ENCODE peak calls at places on chromosomes 5 and 9, in five cellular contexts. P is AG10803, O is heart left ventricle, K is transverse colon, Y is PC-3. C is an unnamed sample.

GRCh38 chr5:42517164-42517563 is 93.9 kb downstream of the GHR start:
- DNase-seq in P (no peak), O (no peak), K (no peak), Y (no peak), C (no peak)

GRCh38 chr9:27572918-27573698 is at the start of gene C9orf72:
- DNase-seq in P (peak), O (peak), K (peak), Y (peak), C (no peak)

GRCh38 chr5:1874348-1874747 is 8.4 kb downstream of the IRX4 start:
- DNase-seq in P (no peak), O (no peak), K (no peak), Y (no peak), C (no peak)

GRCh38 chr5:135887447-135887864 is 8.2 kb downstream of the IL9 start:
- DNase-seq in P (peak), O (peak), K (peak), Y (peak), C (peak)

GRCh38 chr9:80492221-80492620 is 920.5 kb downstream of the TLE4 start:
- DNase-seq in P (no peak), O (peak), K (no peak), Y (peak), C (no peak)

GRCh38 chr9:125816321-125816720 is 69.1 kb downstream of the PBX3 start:
- DNase-seq in P (no peak), O (no peak), K (no peak), Y (no peak), C (no peak)

GRCh38 chr5:112735702-112736101 is 2.0 kb upstream of the APC start:
- DNase-seq in P (peak), O (no peak), K (no peak), Y (peak), C (no peak)

GRCh38 chr9:72977670-72978069 is 24.8 kb upstream of the ALDH1A1 start:
- DNase-seq in P (no peak), O (no peak), K (no peak), Y (no peak), C (no peak)

GRCh38 chr9:71638627-71639026 is 129.7 kb downstream of the CEMIP2 start:
- DNase-seq in P (no peak), O (peak), K (peak), Y (no peak), C (no peak)

GRCh38 chr9:136056546-136057235 is 38.4 kb downstream of the NACC2 start:
- DNase-seq in P (no peak), O (no peak), K (no peak), Y (no peak), C (no peak)

GRCh38 chr9:127214421-127215265 is 49.9 kb upstream of the GARNL3 start:
- DNase-seq in P (peak), O (no peak), K (peak), Y (peak), C (no peak)

GRCh38 chr5:85591311-85591710 is 1026.4 kb upstream of the COX7C start:
- DNase-seq in P (no peak), O (no peak), K (no peak), Y (no peak), C (no peak)

GRCh38 chr5:148776780-148777179 is 49.6 kb upstream of the ADRB2 start:
- DNase-seq in P (peak), O (no peak), K (no peak), Y (peak), C (no peak)

GRCh38 chr5:175698401-175699115 is 40.7 kb downstream of the HRH2 start:
- DNase-seq in P (no peak), O (no peak), K (no peak), Y (no peak), C (no peak)

GRCh38 chr9:73180373-73180772 is 28.7 kb downstream of the ANXA1 start:
- DNase-seq in P (peak), O (peak), K (no peak), Y (peak), C (no peak)

GRCh38 chr9:34334337-34334824 is 5.0 kb downstream of the NUDT2 start:
- DNase-seq in P (peak), O (no peak), K (no peak), Y (no peak), C (no peak)

GRCh38 chr9:97567182-97567893 is 65.8 kb downstream of the TSTD2 start:
- DNase-seq in P (no peak), O (no peak), K (no peak), Y (no peak), C (no peak)

GRCh38 chr9:107650321-107650720 is 160.8 kb upstream of the KLF4 start:
- DNase-seq in P (peak), O (no peak), K (no peak), Y (no peak), C (no peak)

GRCh38 chr5:146731909-146732659 is 146.5 kb downstream of the PPP2R2B start:
- DNase-seq in P (peak), O (no peak), K (no peak), Y (peak), C (no peak)

GRCh38 chr9:69895185-69895584 is 74.6 kb downstream of the CFAP95 start:
- DNase-seq in P (no peak), O (no peak), K (no peak), Y (no peak), C (no peak)

GRCh38 chr9:130770679-130771442 is 64.2 kb upstream of the ABL1 start:
- DNase-seq in P (peak), O (no peak), K (no peak), Y (peak), C (peak)

GRCh38 chr5:147554285-147554817 is 44.5 kb upstream of the DPYSL3 start:
- DNase-seq in P (peak), O (no peak), K (no peak), Y (no peak), C (no peak)

GRCh38 chr5:177980776-177981175 is 15.3 kb downstream of the PROP1 start:
- DNase-seq in P (no peak), O (no peak), K (no peak), Y (no peak), C (no peak)

GRCh38 chr5:51732304-51732703 is 349.1 kb downstream of the ISL1 start:
- DNase-seq in P (no peak), O (no peak), K (no peak), Y (no peak), C (no peak)

GRCh38 chr5:68215888-68216736 is 556 bp downstream of the PIK3R1 start:
- DNase-seq in P (no peak), O (peak), K (peak), Y (no peak), C (no peak)

GRCh38 chr9:98846081-98846480 is 38.6 kb downstream of the GALNT12 start:
- DNase-seq in P (no peak), O (no peak), K (no peak), Y (no peak), C (no peak)

GRCh38 chr5:147479949-147480348 is 29.9 kb downstream of the DPYSL3 start:
- DNase-seq in P (peak), O (no peak), K (no peak), Y (peak), C (no peak)

GRCh38 chr5:31449175-31449574 is 82.7 kb downstream of the DROSHA start:
- DNase-seq in P (peak), O (no peak), K (no peak), Y (no peak), C (no peak)

GRCh38 chr9:91195372-91196012 is 166.2 kb downstream of the AUH start:
- DNase-seq in P (peak), O (no peak), K (no peak), Y (no peak), C (no peak)

GRCh38 chr5:1247811-1248210 is 22.6 kb downstream of the SLC6A18 start:
- DNase-seq in P (no peak), O (no peak), K (no peak), Y (no peak), C (no peak)

GRCh38 chr5:154813736-154814135 is 36.7 kb downstream of the FAXDC2 start:
- DNase-seq in P (no peak), O (no peak), K (no peak), Y (no peak), C (no peak)

GRCh38 chr9:96222132-96222531 is 79.8 kb downstream of the HSD17B3 start:
- DNase-seq in P (no peak), O (no peak), K (no peak), Y (peak), C (no peak)

GRCh38 chr5:62593331-62593730 is 14.7 kb downstream of the LRRC70 start:
- DNase-seq in P (peak), O (no peak), K (no peak), Y (no peak), C (no peak)

GRCh38 chr9:96025995-96026572 is 150.6 kb downstream of the ERCC6L2 start:
- DNase-seq in P (no peak), O (no peak), K (no peak), Y (no peak), C (no peak)

GRCh38 chr5:93191016-93191415 is 390.0 kb downstream of the NR2F1-AS1 start:
- DNase-seq in P (no peak), O (no peak), K (no peak), Y (no peak), C (no peak)

GRCh38 chr9:79129865-79130480 is 441.8 kb upstream of the TLE4 start:
- DNase-seq in P (peak), O (no peak), K (peak), Y (peak), C (no peak)

GRCh38 chr5:127741412-127741811 is 38.2 kb downstream of the CCDC192 start:
- DNase-seq in P (no peak), O (no peak), K (no peak), Y (no peak), C (no peak)
- H3K4me3 ChIP-seq in P (no peak), O (no peak), K (no peak), Y (no peak), C (no peak)

GRCh38 chr9:1024112-1024511 is 26.0 kb upstream of the DMRT2 start:
- DNase-seq in P (no peak), O (no peak), K (no peak), Y (peak), C (no peak)

GRCh38 chr9:1013018-1013417 is 36.6 kb downstream of the DMRT3 start:
- DNase-seq in P (no peak), O (no peak), K (no peak), Y (no peak), C (no peak)

GRCh38 chr9:1018121-1018520 is 32.0 kb upstream of the DMRT2 start:
- DNase-seq in P (peak), O (no peak), K (peak), Y (peak), C (no peak)
- TF ChIP-seq CTCF in P (peak), O (peak), K (peak), Y (peak), C (peak)

GRCh38 chr9:104362912-104363472 is 141.1 kb upstream of the OR13F1 start:
- DNase-seq in P (no peak), O (no peak), K (no peak), Y (no peak), C (no peak)
- H3K4me3 ChIP-seq in P (no peak), O (no peak), K (no peak), Y (no peak), C (no peak)

DNA sequence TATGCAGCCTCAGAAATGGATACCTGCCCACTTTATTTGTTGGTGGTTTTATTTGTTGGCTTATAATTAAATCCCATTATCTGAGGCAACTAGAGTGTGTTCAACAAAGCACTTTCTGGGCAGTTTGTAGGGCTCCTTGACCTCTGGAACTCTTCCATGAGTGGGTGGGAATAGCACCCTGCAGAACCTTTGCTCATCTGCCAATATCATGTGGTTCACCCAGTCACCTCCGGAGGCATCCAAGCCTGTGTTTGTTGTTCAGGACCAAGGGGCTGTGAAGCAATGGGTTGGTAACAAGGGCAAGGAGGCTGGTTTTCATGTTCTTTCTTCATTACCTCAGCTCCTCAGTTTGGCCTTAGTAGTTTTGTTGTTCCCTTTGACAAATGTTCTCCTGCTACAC is 314.0 kb downstream of the NDUFS4 start:
- DNase-seq in P (peak), O (no peak), K (no peak), Y (peak), C (no peak)
- TF ChIP-seq CTCF in P (peak), O (no peak), K (no peak), Y (peak), C (peak)

DNA sequence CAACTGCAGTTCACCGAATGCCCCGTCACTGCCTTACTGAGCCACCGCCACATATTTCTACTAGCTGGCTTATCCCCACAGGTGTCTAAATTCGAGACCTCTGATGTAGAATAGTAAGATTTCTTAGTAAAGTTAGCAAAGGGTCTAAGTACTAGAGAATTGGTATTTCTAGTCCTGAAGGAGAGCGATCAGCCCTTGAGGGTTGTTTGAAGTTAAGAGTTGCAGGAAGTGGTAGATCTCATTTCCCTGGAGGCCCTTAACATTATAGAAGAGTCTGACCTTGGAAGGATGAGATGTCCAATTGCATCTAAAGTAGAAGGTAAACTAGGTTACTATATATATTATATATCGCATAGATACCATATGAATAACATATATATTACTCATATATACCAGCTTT is 451.8 kb downstream of the CCDC171 start:
- DNase-seq in P (no peak), O (no peak), K (no peak), Y (no peak), C (no peak)
- H3K4me3 ChIP-seq in P (no peak), O (no peak), K (no peak), Y (no peak), C (no peak)

C was measured in GM12864.